ENCODE peak calls at places on chromosomes 5 and 9, in ten cellular contexts. T is ACHN; J is activated effector memory CD4-positive, alpha-beta T cell treated with Interleukin-2 at 50 U/mL for 16 hours; Z is HTR-8/SVneo; E is GM18507; G is skeletal muscle cell; V is smooth muscle cell of the brain vasculature; O is hippocampal formation; L is dermis microvascular lymphatic vessel endothelial cell; P is activated naive CD4-positive, alpha-beta T cell. N is an unnamed sample.

GRCh38 chr9:4573176-4573575 is 82.9 kb downstream of the SLC1A1 start:
- DNase-seq in Z (no peak), P (no peak), V (no peak), O (no peak), T (no peak), G (no peak), J (no peak), L (no peak), E (no peak), N (no peak)

GRCh38 chr9:127580879-127581278 is 31.2 kb upstream of the STXBP1 start:
- DNase-seq in O (no peak), V (no peak), J (no peak), G (no peak), E (no peak), Z (no peak), T (no peak), L (no peak), P (no peak), N (no peak)

GRCh38 chr5:78972654-78973428 is 12.3 kb downstream of the ARSB start:
- DNase-seq in O (no peak), T (no peak), V (no peak), G (peak; percentile 31), P (no peak), E (no peak), J (no peak), Z (no peak), L (peak; percentile 96), N (no peak)

GRCh38 chr5:2382776-2383677 is 368.4 kb downstream of the IRX2 start:
- DNase-seq in G (no peak), V (no peak), L (no peak), E (no peak), O (no peak), T (no peak), J (no peak), P (no peak), Z (no peak), N (no peak)

GRCh38 chr5:20694121-20694520 is 706.1 kb upstream of the CDH18 start:
- DNase-seq in L (no peak), P (no peak), O (no peak), G (no peak), Z (no peak), J (no peak), V (no peak), E (no peak), T (no peak), N (no peak)

GRCh38 chr9:23821400-23822181 is 4.4 kb downstream of the ELAVL2 start:
- DNase-seq in Z (no peak), O (no peak), L (peak; percentile 3), T (no peak), P (no peak), J (no peak), V (no peak), G (no peak), E (no peak), N (no peak)

GRCh38 chr9:131585375-131585774 is 40.1 kb downstream of the PRRT1B start:
- DNase-seq in E (no peak), Z (no peak), P (no peak), J (peak; percentile 41), G (no peak), L (peak; percentile 65), V (no peak), T (no peak), O (no peak), N (no peak)

GRCh38 chr9:93652604-93653592 is 76.5 kb downstream of the PHF2 start:
- DNase-seq in T (no peak), O (no peak), E (no peak), V (no peak), J (no peak), Z (no peak), L (no peak), G (no peak), P (no peak), N (no peak)

GRCh38 chr5:89045216-89045615 is 162.2 kb upstream of the MEF2C start:
- DNase-seq in P (no peak), J (no peak), L (no peak), T (no peak), G (no peak), E (no peak), Z (no peak), V (no peak), O (no peak), N (no peak)

GRCh38 chr5:138605254-138605972 is 30.2 kb upstream of the HSPA9 start:
- DNase-seq in L (peak; percentile 21), G (no peak), E (peak; percentile 23), T (no peak), V (no peak), Z (no peak), O (no peak), P (no peak), J (no peak), N (no peak)

GRCh38 chr5:10856646-10857332 is 95.8 kb upstream of the DAP start:
- DNase-seq in G (peak; percentile 4), J (no peak), E (no peak), O (peak; percentile 66), P (no peak), L (peak; percentile 33), V (no peak), Z (peak; percentile 78), T (peak; percentile 80), N (no peak)

GRCh38 chr5:38845555-38846378 is at the start of gene OSMR:
- DNase-seq in T (peak; percentile 94), P (no peak), G (peak; percentile 98), V (peak; percentile 90), J (no peak), L (peak; percentile 91), Z (peak; percentile 98), O (no peak), E (no peak), N (no peak)

GRCh38 chr9:16708638-16709435 is 161.6 kb downstream of the BNC2 start:
- DNase-seq in G (no peak), V (no peak), J (no peak), P (no peak), O (no peak), E (no peak), L (no peak), Z (no peak), T (no peak), N (no peak)

GRCh38 chr9:91159664-91160121 is 202.0 kb downstream of the AUH start:
- DNase-seq in O (no peak), G (no peak), Z (no peak), P (no peak), L (no peak), J (no peak), V (no peak), E (no peak), T (no peak), N (no peak)

GRCh38 chr9:137237759-137238726 is 3.0 kb upstream of the TUBB4B start:
- DNase-seq in J (no peak), T (no peak), Z (no peak), P (no peak), G (no peak), O (peak; percentile 50), V (no peak), L (no peak), E (no peak), N (no peak)

GRCh38 chr5:129410488-129410887 is 49.6 kb upstream of the ADAMTS19 start:
- DNase-seq in L (no peak), P (no peak), J (no peak), G (no peak), O (no peak), Z (no peak), T (no peak), E (no peak), V (no peak), N (no peak)

GRCh38 chr9:35729700-35730485 is 2.1 kb downstream of the TLN1 start:
- DNase-seq in L (peak; percentile 60), V (no peak), O (no peak), P (no peak), Z (peak; percentile 63), G (peak; percentile 63), E (no peak), T (peak; percentile 83), J (no peak), N (no peak)

GRCh38 chr9:95143591-95144561 is 173.6 kb downstream of the FANCC start:
- DNase-seq in V (no peak), P (no peak), T (no peak), G (peak; percentile 100), E (no peak), J (no peak), L (no peak), O (no peak), Z (no peak), N (no peak)

GRCh38 chr9:127175764-127176163 is 53.3 kb upstream of the ANGPTL2 start:
- DNase-seq in V (no peak), T (no peak), E (no peak), Z (no peak), J (no peak), G (no peak), P (no peak), O (no peak), L (no peak), N (no peak)

GRCh38 chr5:16957305-16958165 is 21.4 kb upstream of the MYO10 start:
- DNase-seq in E (no peak), L (peak; percentile 73), T (no peak), Z (peak; percentile 72), O (no peak), J (no peak), V (no peak), P (no peak), G (peak; percentile 90), N (no peak)

GRCh38 chr5:98556707-98557106 is 216.8 kb upstream of the RGMB start:
- DNase-seq in L (no peak), Z (no peak), G (peak; percentile 45), T (no peak), O (no peak), J (no peak), V (peak; percentile 9), P (no peak), E (no peak), N (no peak)

GRCh38 chr5:56310711-56311204 is 77.6 kb upstream of the ANKRD55 start:
- DNase-seq in E (no peak), L (no peak), T (no peak), G (no peak), O (no peak), J (no peak), Z (peak; percentile 32), V (no peak), P (no peak), N (no peak)

GRCh38 chr5:93929146-93929545 is 187.7 kb upstream of the POU5F2 start:
- DNase-seq in J (no peak), E (no peak), V (no peak), O (no peak), P (no peak), L (no peak), T (no peak), Z (no peak), G (peak; percentile 41), N (no peak)

GRCh38 chr5:115470921-115471320 is 73.7 kb downstream of the FEM1C start:
- DNase-seq in P (no peak), O (no peak), G (no peak), E (no peak), Z (no peak), L (no peak), J (no peak), T (no peak), V (no peak), N (no peak)

GRCh38 chr5:5309645-5310044 is 112.8 kb upstream of the ICE1 start:
- DNase-seq in O (no peak), E (no peak), J (no peak), Z (no peak), P (no peak), T (no peak), V (no peak), G (no peak), L (no peak), N (no peak)

GRCh38 chr5:90095292-90096060 is 314.1 kb downstream of the CETN3 start:
- DNase-seq in G (no peak), J (no peak), Z (no peak), O (no peak), E (no peak), L (no peak), V (no peak), P (no peak), T (no peak), N (no peak)

GRCh38 chr5:42572313-42572712 is 149.1 kb downstream of the GHR start:
- DNase-seq in P (no peak), L (no peak), T (no peak), V (no peak), Z (no peak), E (no peak), G (no peak), J (no peak), O (no peak), N (no peak)

N was measured in cerebellar nuclear complex.